ENCODE peak calls at places on chromosomes 11 and 22, in four cellular contexts. D is astrocyte of the spinal cord, N is bronchial epithelial cell, G is OCI-LY7. U is an unnamed sample.

GRCh38 chr22:29011200-29011867 is 50.3 kb downstream of the C22orf31 start:
- DNase-seq in D (no peak), N (no peak), G (no peak), U (no peak)

GRCh38 chr22:25848954-25849353 is 107.0 kb downstream of the MYO18B start:
- DNase-seq in D (no peak), N (no peak), G (no peak), U (no peak)

GRCh38 chr11:36945384-36945783 is 347.3 kb upstream of the RAG2 start:
- DNase-seq in D (peak), N (peak), G (peak), U (peak)

GRCh38 chr22:30046716-30047363 is 33.4 kb upstream of the HORMAD2 start:
- DNase-seq in D (no peak), N (no peak), G (no peak), U (no peak)

GRCh38 chr22:30763815-30764686 is 69.4 kb downstream of the OSBP2 start:
- DNase-seq in D (peak), N (peak), G (peak), U (peak)

GRCh38 chr11:69209936-69210659 is 54.4 kb downstream of the SMIM38 start:
- DNase-seq in D (no peak), N (no peak), G (no peak), U (peak)

GRCh38 chr11:19345519-19345847 is 104.7 kb upstream of the E2F8 start:
- DNase-seq in D (no peak), N (no peak), G (no peak), U (no peak)

GRCh38 chr22:20600137-20600673 is 92.8 kb downstream of the MED15 start:
- DNase-seq in D (no peak), N (peak), G (no peak), U (no peak)

GRCh38 chr22:19448076-19448607 is 631 bp upstream of the C22orf39 start:
- DNase-seq in D (peak), N (peak), G (peak), U (peak)

GRCh38 chr22:40193429-40194421 is 16.0 kb downstream of the TNRC6B start:
- DNase-seq in D (peak), N (peak), G (no peak), U (peak)

DNA sequence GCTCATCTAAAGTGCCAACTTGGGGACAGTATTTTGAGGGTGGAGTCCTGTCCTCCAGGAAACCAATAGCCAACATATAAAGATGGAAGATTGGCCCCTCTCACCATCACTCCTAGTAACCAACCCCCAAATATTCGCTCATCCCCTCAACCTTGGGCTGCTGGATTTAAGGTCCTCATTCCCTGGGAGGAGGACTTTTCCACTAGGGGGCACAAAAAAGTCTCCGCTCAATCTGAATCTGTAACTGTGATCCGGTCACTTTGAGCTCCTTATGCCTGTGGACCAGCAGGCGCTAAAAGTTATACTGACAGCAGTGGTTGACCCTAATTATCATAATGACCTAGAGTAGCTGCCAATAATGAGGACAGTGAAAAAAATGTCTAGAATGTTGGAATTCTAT is 20.5 kb upstream of the CLPB start:
- DNase-seq in D (no peak), N (no peak), G (no peak), U (no peak)
- TF ChIP-seq CTCF in D (peak), N (no peak), G (peak), U (no peak)

GRCh38 chr22:42612336-42612735 is 2.3 kb downstream of the POLDIP3 start:
- DNase-seq in D (no peak), N (no peak), G (no peak), U (no peak)
- H3K4me3 ChIP-seq in D (no peak), N (no peak), G (peak), U (no peak)

DNA sequence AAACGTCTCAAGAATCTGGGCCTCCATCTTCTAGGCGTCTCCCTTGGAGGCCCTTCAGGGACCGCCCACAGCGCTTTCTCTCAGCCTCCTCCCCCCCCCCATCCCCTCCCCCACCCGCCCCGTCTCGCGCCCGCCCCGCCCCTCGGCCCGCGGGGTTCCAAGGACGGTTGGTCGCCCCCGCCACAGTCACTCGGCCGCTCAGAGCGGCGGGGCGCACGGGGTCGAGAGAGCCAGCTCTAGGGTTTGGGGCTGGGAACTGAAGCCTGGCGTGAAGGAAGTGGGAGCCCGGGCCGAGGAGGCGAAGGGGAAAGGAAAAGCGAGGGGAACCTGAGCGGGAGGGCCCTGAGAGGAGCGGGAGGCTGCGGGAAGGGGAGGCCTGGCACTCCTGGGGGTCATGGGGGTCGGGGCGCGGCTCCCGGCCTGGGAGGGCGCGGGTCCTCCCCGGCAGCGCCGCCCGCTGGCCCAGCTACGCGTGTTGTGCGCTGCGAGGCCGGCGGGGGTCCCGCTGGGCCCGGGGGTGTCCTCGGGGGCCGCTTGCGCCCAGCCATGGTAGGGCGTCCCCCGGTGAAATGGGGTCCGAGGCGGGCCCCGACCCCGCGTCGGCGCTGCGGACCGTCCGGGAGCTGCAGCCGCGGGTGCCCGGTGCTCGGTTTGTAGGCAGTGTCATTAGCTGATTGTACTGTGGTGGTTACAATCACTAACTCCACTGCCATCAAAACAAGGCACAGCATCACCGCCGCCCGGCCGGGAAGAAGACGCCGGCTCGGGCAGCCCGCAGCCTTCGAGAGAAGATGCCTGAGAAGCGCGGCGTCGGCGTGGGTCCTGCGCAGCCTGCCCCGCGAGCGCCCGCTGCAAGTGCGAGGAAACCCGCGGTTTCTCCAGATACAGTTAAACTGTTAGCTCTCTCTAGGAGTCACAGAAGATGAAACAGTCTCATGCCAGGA is at the start of gene BTG4:
- DNase-seq in D (no peak), N (no peak), G (no peak), U (peak)
- TF ChIP-seq CTCF in D (no peak), N (peak), G (no peak), U (no peak)

DNA sequence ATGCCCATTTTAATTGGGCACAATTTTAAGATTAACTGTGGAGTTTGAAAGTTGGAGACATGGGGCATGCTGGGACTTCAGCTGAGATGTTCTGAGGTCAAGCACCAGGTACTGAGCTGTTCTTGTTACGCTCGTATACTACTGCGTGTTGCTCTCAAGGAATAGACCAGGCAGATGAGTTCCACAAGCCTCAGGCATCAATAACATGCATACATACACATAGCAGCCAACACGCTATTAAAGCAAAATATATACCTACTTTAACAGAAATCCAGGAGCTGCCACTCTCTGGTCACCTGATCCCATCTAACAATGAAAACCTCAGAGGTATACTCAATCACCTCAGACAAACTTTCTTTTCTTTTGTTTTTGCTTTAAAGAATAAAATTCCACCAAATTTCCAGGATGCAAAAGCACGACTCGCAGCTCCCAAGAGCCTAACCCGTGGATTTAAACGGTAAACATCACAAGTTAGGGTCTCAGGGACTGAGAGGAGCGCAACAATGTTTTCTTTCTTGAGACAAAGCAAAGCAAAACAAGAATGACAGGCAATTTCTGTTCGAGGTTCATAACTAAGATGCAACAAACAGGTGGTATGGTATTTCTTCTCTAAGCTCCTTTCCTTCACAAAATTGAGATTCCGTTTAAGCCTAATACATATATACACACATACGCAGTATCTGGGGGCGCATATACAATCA is 16.5 kb downstream of the BLID start:
- DNase-seq in D (peak), N (peak), G (no peak), U (peak)
- H3K4me3 ChIP-seq in D (peak), N (peak), G (no peak), U (peak)

DNA sequence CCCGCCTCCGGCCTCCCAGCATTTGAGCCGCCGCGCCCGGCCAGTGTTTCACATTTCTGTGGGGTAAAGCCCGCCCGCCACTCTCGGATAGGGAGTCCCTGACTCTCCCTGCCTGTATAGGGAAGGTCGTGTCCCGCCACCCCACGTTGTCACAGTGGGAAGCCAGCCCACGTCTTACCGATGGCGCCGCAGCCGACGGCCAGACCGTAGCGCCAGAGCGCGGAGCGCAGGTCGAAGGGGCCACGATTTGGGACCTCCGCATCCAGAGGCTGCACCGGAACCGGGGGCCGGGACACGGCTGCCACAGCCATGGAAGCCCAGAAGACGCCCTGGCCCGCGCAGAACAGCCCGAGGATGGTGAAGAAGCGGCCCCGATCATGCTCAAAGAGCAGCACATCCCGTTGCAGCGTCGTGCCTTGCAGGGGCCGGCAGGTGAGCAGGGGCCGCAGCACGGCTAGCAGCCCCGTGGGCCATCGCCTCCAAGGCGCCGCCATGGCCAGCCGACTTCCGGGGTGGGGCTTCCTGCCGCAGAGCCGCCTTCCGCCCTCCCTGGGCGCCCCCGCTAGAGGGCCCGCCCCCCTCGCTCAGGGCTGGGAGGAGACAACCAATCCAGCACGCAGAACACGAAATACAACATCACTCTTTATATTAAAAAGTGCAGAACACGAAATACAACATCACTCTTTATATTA is at the start of gene TMEM223:
- DNase-seq in D (peak), N (peak), G (peak), U (peak)
- TF ChIP-seq CTCF in D (no peak), N (peak), G (peak), U (no peak)

GRCh38 chr22:37561209-37562048 is 1.1 kb downstream of the CDC42EP1 start:
- DNase-seq in D (peak), N (peak), G (peak), U (peak)

GRCh38 chr22:37563153-37564081 is 3.1 kb downstream of the CDC42EP1 start:
- DNase-seq in D (peak), N (peak), G (no peak), U (peak)

GRCh38 chr22:37564111-37564711 is 3.9 kb downstream of the CDC42EP1 start:
- DNase-seq in D (no peak), N (no peak), G (no peak), U (peak)

GRCh38 chr22:37560682-37561208 is 465 bp downstream of the CDC42EP1 start:
- DNase-seq in D (peak), N (no peak), G (no peak), U (no peak)

DNA sequence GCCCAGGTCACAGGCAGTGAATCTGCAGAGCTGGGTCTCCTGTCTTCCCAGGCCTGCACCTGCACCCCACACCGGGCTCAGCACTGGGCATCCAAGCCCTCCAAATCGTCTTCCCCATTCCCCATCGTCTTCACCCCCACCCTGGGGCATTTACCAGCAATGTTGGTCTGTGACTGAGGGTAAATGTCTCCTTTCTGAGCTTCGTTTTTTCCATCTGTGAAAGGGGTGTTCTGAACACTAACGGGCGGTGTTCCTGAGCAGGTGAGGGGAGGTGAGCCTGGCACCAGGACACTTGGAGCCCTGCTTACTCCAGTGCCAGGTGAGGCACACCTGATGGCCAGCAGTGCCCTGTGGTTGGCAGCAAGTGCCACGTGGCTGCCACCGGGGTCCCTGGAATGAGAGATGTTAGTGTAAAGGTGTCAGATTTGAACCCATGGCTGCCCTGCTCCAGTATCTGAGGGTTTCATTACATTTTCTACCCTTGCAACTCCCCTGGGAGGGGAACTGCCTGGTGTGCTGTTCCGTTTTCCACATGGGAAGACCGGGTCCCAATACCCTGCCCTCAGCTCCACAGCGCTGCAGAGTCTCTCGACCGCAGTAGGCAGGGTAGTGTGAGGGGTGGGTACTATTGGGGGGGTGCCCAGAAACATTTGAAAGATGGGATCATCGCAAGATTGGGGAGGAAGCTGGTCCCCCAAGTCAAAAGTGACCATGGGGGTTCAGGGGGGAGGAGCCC is 1.9 kb downstream of the CDC42EP1 start:
- DNase-seq in D (no peak), N (no peak), G (no peak), U (no peak)
- H3K4me3 ChIP-seq in D (peak), N (peak), G (no peak), U (peak)

DNA sequence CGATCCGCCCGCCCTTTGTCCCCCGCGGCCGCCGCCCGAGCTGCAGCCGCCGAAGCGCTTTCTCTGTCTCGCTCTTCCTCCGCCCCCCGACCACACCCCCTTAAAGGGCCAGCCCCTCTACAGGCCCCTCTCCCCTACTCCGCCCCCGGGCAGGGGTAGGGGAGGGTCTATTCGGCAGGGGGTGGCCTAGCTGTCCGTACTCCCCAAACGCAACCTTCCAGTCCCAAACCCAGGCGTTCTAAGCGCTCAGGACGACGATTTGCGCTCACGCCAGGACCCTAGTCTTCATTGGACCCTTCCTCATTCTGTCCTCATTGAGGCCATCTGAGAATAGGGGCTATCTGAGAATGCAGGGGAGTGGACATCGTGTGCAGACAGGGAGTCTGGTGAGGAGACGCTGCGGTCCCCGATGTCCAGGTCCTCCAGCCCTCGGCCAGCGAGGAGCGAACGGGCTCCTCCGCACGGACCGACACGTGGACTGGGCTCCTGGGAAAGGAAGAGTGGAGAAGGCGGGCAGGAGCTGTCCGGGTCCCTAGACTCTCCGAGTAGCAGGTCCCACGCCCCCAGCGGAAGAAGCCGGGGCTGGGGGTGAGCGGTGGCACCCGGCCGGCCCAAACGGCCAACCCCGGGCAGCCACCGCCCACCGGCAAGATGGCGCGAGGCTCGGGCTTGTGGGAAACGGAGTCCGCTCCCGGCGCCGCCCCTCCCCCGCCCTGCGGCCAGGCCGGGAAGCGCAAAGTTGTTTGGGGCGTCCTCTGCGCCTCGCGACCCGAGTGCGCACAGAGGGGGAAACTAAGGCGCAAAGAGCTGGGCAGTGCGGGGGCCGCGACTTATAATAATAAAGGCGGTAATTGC is at the start of gene PPP1R14B:
- DNase-seq in D (peak), N (peak), G (peak), U (peak)
- TF ChIP-seq CTCF in D (no peak), N (peak), G (no peak), U (no peak)

DNA sequence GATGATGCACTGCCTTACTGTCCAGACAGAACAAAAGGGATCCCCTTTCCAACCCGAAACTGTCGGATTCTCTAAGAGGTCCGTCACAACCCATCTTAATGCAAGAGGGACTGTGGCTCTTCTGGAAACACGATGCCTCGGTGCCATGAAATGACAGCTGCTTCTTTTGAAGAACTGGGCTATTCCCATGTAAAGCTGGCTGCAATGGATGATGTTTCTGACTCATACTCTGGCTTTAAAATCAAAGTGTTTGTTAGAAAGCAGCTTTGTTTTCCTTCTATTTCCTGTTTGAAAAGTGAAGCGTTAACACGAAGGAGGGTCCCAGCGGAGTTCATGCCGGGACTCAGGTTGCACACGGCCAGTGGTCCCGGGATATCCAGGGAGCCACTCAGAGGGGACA is 3.1 kb downstream of the TP53AIP1 start:
- DNase-seq in D (no peak), N (peak), G (no peak), U (peak)
- H3K4me3 ChIP-seq in D (no peak), N (no peak), G (no peak), U (no peak)